ENCODE peak calls at places on chromosomes 16 and 17, in four cellular contexts. N is cardiac muscle cell, R is heart right ventricle, A is IMR-90. H is an unnamed sample.

GRCh38 chr17:76264755-76265623 is at the start of gene UBALD2:
- DNase-seq in N (peak), R (peak), A (peak), H (peak)

GRCh38 chr16:397736-398332 is 835 bp downstream of the NME4 start:
- DNase-seq in N (peak), R (peak), A (peak), H (peak)

GRCh38 chr16:68355447-68356248 is 44.8 kb downstream of the PRMT7 start:
- DNase-seq in N (no peak), R (no peak), A (no peak), H (no peak)

GRCh38 chr17:16199093-16199492 is 16.2 kb downstream of the NCOR1 start:
- DNase-seq in N (peak), R (peak), A (peak), H (no peak)

GRCh38 chr16:30748634-30749445 is 615 bp downstream of the PHKG2 start:
- DNase-seq in N (peak), R (peak), A (peak), H (peak)

GRCh38 chr17:42342242-42343008 is 45.8 kb downstream of the STAT3 start:
- DNase-seq in N (no peak), R (no peak), A (peak), H (no peak)

GRCh38 chr16:31513126-31513525 is 4.9 kb upstream of the RUSF1 start:
- DNase-seq in N (peak), R (no peak), A (peak), H (no peak)

GRCh38 chr16:79283578-79283977 is 317.0 kb downstream of the MAF start:
- DNase-seq in N (no peak), R (no peak), A (no peak), H (no peak)

GRCh38 chr17:32299579-32300158 is 34.0 kb downstream of the RHBDL3 start:
- DNase-seq in N (no peak), R (no peak), A (no peak), H (no peak)

GRCh38 chr16:78353610-78354009 is 254.2 kb downstream of the WWOX start:
- DNase-seq in N (no peak), R (no peak), A (no peak), H (no peak)

GRCh38 chr17:60321336-60322055 is 70.4 kb downstream of the USP32 start:
- DNase-seq in N (no peak), R (no peak), A (no peak), H (no peak)

GRCh38 chr17:65071861-65072260 is 15.3 kb upstream of the GNA13 start:
- DNase-seq in N (no peak), R (no peak), A (peak), H (no peak)

GRCh38 chr16:82650804-82651203 is 24.0 kb downstream of the CDH13 start:
- DNase-seq in N (no peak), R (no peak), A (no peak), H (no peak)

GRCh38 chr17:16906670-16907069 is 65.2 kb downstream of the TNFRSF13B start:
- DNase-seq in N (no peak), R (no peak), A (peak), H (no peak)

GRCh38 chr17:44344939-44345496 is at the start of gene GRN:
- DNase-seq in N (peak), R (peak), A (peak), H (peak)

GRCh38 chr17:20823890-20824289 is 218.9 kb downstream of the USP22 start:
- DNase-seq in N (no peak), R (no peak), A (no peak), H (no peak)

GRCh38 chr17:10999484-10999883 is 161.6 kb upstream of the PIRT start:
- DNase-seq in N (no peak), R (no peak), A (no peak), H (no peak)

GRCh38 chr17:7883781-7884386 is 4.7 kb upstream of the CHD3 start:
- DNase-seq in N (peak), R (no peak), A (peak), H (no peak)

GRCh38 chr17:77596491-77597420 is 361.7 kb upstream of the TNRC6C start:
- DNase-seq in N (no peak), R (no peak), A (no peak), H (no peak)

GRCh38 chr17:29682054-29682453 is 59.3 kb upstream of the CORO6 start:
- DNase-seq in N (no peak), R (no peak), A (no peak), H (no peak)

GRCh38 chr17:64387545-64388171 is 3.0 kb downstream of the PECAM1 start:
- DNase-seq in N (no peak), R (peak), A (no peak), H (no peak)

GRCh38 chr16:89841275-89841674 is 13.0 kb downstream of the SPIRE2 start:
- DNase-seq in N (no peak), R (no peak), A (no peak), H (no peak)

GRCh38 chr16:11833951-11834695 is 17.2 kb downstream of the RSL1D1 start:
- DNase-seq in N (peak), R (no peak), A (peak), H (no peak)

GRCh38 chr16:50298591-50299507 is 32.5 kb downstream of the ADCY7 start:
- DNase-seq in N (no peak), R (no peak), A (no peak), H (no peak)

GRCh38 chr17:40097931-40098845 is 2.2 kb downstream of the NR1D1 start:
- DNase-seq in N (peak), R (peak), A (no peak), H (peak)

GRCh38 chr17:14784997-14785696 is 480.0 kb downstream of the PMP22 start:
- DNase-seq in N (no peak), R (no peak), A (no peak), H (no peak)

GRCh38 chr17:76079577-76080206 is 710 bp downstream of the ZACN start:
- DNase-seq in N (no peak), R (no peak), A (no peak), H (peak)

GRCh38 chr17:29145289-29146058 is 34.7 kb downstream of the MYO18A start:
- DNase-seq in N (peak), R (peak), A (peak), H (no peak)

GRCh38 chr17:27315322-27315721 is 21.4 kb downstream of the WSB1 start:
- DNase-seq in N (peak), R (peak), A (peak), H (no peak)

GRCh38 chr16:50372611-50373344 is 4.0 kb upstream of the BRD7 start:
- DNase-seq in N (no peak), R (peak), A (peak), H (peak)

GRCh38 chr16:11316331-11317015 is 28.8 kb upstream of the RMI2 start:
- DNase-seq in N (no peak), R (no peak), A (no peak), H (no peak)

GRCh38 chr17:10776372-10776771 is 27.5 kb downstream of the TMEM238L start:
- DNase-seq in N (no peak), R (no peak), A (no peak), H (no peak)

GRCh38 chr17:45820052-45820780 is 24.5 kb upstream of the SPPL2C start:
- DNase-seq in N (no peak), R (no peak), A (no peak), H (no peak)

GRCh38 chr16:29694384-29695195 is 15.6 kb downstream of the QPRT start:
- DNase-seq in N (no peak), R (no peak), A (no peak), H (no peak)

GRCh38 chr17:82297804-82298537 is 19.4 kb downstream of the CD7 start:
- DNase-seq in N (peak), R (peak), A (peak), H (peak)

GRCh38 chr17:42050360-42051012 is at the start of gene C17orf113:
- DNase-seq in N (peak), R (peak), A (no peak), H (peak)

GRCh38 chr16:19165101-19165500 is 2.9 kb upstream of the SYT17 start:
- DNase-seq in N (no peak), R (no peak), A (no peak), H (no peak)

GRCh38 chr17:42272576-42272975 is 3.6 kb downstream of the STAT5B start:
- DNase-seq in N (no peak), R (no peak), A (no peak), H (no peak)

GRCh38 chr16:66961065-66961744 is at the start of gene CES3:
- DNase-seq in N (peak), R (no peak), A (peak), H (peak)

GRCh38 chr16:66960270-66960669 is 796 bp upstream of the CES3 start:
- DNase-seq in N (no peak), R (no peak), A (no peak), H (no peak)

GRCh38 chr16:66959645-66960177 is 1.4 kb upstream of the CES3 start:
- DNase-seq in N (no peak), R (no peak), A (no peak), H (no peak)

GRCh38 chr16:66954097-66954659 is 6.9 kb upstream of the CES3 start:
- DNase-seq in N (peak), R (peak), A (peak), H (peak)

GRCh38 chr16:66958857-66959644 is 2.0 kb upstream of the CES3 start:
- DNase-seq in N (no peak), R (no peak), A (no peak), H (no peak)
- TF ChIP-seq CTCF in N (no peak), R (no peak), A (no peak), H (no peak)

DNA sequence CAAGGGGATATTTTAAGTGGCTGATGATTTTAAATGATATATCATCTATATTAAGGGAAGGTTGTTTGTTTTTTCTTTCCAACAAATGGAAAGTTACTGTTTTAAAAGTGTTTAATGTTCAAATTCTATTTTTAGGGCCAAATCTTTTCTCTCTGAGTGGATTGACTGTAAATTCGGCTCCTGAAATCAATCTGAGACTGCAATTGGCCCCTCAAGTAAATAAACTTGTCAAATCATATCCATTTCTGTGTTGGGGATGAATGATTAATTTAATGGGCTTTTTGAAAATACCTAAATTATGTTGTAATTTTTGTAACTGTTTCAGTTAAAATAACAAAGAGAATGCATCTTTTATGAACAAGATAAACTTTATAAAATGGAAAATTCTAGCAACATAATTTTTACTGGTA is 2.6 kb downstream of the HS3ST3A1 start:
- DNase-seq in N (no peak), R (no peak), A (no peak), H (no peak)
- H3K27ac ChIP-seq in N (no peak), R (no peak), A (no peak), H (no peak)

DNA sequence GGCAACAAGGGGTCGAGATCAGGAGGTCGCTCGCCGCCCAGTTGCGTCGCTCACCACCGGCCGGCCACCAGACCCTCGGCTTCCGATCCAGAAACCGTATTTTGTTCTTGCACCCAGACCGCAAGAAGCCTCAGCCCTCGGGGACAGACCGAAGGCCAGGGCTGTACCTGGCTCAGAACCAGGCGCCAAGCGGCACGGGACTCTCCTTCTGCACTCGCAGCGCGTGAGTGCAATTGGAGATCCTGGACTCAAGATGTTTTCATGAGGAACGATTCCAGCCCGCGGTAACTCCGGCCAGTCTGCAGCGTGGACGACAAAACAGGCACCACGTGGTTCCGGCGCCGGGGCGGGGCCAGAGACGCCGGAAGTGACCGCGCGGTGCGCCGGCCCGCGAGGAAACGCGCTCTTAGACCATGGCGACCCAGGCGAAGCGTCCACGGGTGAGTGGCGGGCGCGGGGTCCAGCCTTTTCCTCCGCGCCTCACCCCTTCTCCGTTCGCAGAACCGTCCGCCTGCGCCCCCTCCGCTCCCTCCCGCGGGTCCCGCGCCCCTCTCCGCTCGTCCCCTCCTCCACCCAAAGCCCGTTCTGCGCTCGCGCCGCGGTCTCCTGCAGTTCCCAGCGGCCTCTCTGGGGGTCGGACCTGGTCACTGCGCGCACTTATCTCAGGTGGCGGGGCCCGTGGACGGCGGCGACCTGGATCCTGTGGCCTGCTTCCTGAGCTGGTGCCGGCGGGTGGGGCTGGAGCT is at the start of gene SETD6:
- DNase-seq in N (peak), R (peak), A (peak), H (peak)
- TF ChIP-seq CTCF in N (peak), R (peak), A (peak), H (peak)

DNA sequence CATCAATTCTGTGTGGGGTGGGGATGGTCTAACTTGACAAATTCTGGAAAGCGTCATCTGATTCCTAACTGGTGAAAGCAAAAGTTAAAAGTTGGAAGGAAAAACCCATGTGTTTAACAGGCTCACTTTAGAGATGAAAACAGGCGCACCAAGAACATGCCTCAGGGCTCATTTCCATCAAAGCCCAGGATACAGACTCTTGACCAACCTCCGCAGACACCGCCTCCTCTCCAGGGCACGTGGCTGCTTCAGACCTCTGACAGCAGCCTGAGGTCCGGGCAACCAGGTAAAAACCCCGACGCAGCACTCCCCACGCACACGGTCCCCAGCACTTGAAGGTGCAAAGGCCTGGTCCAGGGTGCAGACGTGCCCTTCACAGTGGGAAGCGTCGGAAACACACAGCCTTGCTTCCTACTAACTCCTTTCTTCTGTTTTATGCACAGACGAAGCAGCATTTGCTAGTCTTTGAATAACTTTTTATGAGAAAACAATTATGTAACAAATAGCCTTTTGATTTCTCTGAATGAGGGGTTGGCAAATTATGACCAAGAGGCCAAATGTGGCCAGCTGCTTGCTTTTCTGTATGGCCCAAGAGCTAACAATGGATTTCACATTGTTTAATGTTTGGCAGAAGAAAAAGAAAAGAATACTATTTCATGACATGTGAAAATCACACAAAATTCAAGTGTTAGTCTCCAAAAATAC is 44.2 kb upstream of the TRAP1 start:
- DNase-seq in N (no peak), R (no peak), A (no peak), H (no peak)
- H3K27ac ChIP-seq in N (peak), R (no peak), A (no peak), H (no peak)

GRCh38 chr17:38978180-38978579 is 11.0 kb upstream of the FBXO47 start:
- DNase-seq in N (no peak), R (no peak), A (no peak), H (no peak)

GRCh38 chr17:38980455-38981217 is 13.4 kb upstream of the FBXO47 start:
- DNase-seq in N (peak), R (no peak), A (peak), H (no peak)

GRCh38 chr17:38981640-38982039 is 14.4 kb upstream of the FBXO47 start:
- DNase-seq in N (peak), R (no peak), A (peak), H (no peak)

DNA sequence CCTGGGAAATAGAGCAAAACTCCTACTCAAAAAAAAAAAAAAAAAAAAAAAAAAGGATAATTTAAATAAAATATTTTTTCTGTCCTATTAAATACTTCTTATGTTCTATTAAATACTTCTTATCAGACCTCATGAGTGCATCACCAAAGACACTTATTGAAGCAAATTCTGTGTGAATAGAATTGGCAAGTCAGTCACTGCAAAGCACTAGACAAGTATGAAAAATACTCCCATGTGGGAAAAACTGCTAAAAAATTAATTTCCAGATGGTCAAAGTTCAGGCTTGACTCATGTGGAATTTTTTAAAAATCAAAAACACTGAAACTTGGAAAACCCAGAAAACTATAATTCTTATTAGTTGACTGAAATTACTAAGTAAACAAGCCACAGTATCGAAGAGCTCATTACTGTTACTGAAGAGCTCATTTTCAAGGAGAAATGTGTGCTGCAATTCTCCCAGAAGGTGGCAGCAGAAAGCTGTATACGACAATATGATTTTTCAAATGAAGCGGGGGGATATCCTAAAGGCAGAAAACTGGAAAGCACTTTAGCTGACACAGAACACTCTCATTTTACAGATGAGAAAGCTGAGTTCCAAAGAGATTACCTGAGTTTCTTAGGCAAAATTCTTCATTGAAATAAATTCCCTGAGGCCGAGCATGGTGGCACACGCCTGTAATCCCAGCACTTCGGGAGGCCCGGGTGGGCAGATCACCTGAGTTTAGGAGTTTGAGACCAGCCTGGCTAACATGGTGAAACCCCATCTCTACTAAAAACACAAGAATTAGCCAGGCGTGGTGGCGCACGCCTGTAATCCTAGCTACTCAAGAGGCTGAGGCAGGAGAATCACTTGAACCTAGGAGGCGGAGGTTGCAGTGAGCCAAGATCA is 15.9 kb upstream of the FBXO47 start:
- DNase-seq in N (peak), R (peak), A (peak), H (no peak)
- TF ChIP-seq CTCF in N (peak), R (peak), A (peak), H (peak)

DNA sequence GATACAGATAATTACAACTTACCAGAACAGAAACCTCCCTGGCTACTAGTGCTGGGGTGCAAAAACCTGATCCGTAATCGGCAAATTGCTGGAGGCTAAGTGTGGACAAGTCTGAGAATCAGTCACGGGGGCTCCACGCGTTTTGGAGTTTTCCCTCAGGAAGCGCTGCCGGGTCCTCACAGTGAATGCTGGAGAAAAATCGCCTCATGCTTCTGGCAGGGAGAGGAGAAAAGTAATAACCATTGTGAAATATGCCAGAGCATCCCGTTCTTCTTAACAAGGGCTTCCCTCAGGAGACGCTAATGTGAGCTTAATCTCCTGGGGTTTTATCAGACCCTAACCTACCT is 79.0 kb upstream of the CACNG5 start:
- DNase-seq in N (no peak), R (no peak), A (no peak), H (no peak)
- H3K27ac ChIP-seq in N (no peak), R (no peak), A (no peak), H (no peak)

GRCh38 chr17:79798296-79799173 is 1.7 kb upstream of the CBX8 start:
- DNase-seq in N (no peak), R (no peak), A (no peak), H (no peak)

GRCh38 chr17:79795795-79796569 is 895 bp downstream of the CBX8 start:
- DNase-seq in N (no peak), R (no peak), A (no peak), H (no peak)

GRCh38 chr17:79794659-79795511 is 2.0 kb downstream of the CBX8 start:
- DNase-seq in N (no peak), R (no peak), A (no peak), H (peak)

GRCh38 chr17:79797492-79798295 is 817 bp upstream of the CBX8 start:
- DNase-seq in N (no peak), R (no peak), A (no peak), H (no peak)

GRCh38 chr17:79796570-79797491 is at the start of gene CBX8:
- DNase-seq in N (peak), R (peak), A (peak), H (peak)
- TF ChIP-seq CTCF in N (no peak), R (peak), A (peak), H (no peak)

GRCh38 chr17:73349138-73349537 is 37.3 kb upstream of the CDC42EP4 start:
- DNase-seq in N (peak), R (no peak), A (no peak), H (no peak)

GRCh38 chr17:73349647-73350046 is 37.8 kb upstream of the CDC42EP4 start:
- DNase-seq in N (no peak), R (no peak), A (no peak), H (no peak)

GRCh38 chr17:73351764-73352163 is 40.0 kb upstream of the CDC42EP4 start:
- DNase-seq in N (no peak), R (no peak), A (no peak), H (no peak)

GRCh38 chr17:73352261-73352660 is 40.5 kb upstream of the CDC42EP4 start:
- DNase-seq in N (no peak), R (no peak), A (no peak), H (no peak)

GRCh38 chr17:73350864-73351263 is 39.1 kb upstream of the CDC42EP4 start:
- DNase-seq in N (no peak), R (no peak), A (no peak), H (no peak)
- H3K27ac ChIP-seq in N (no peak), R (no peak), A (no peak), H (no peak)

GRCh38 chr16:76665571-76666275 is 388.5 kb downstream of the CNTNAP4 start:
- DNase-seq in N (no peak), R (no peak), A (no peak), H (no peak)
- TF ChIP-seq CTCF in N (no peak), R (no peak), A (no peak), H (no peak)

H was measured in pancreas.